ENCODE peak calls at places on chromosomes 5 and 9, in five cellular contexts. E is uterus; V is IMR-90; L is naive thymus-derived CD4-positive, alpha-beta T cell; P is HCT116. K is an unnamed sample.

GRCh38 chr9:114117614-114117995 is 18.5 kb upstream of the KIF12 start:
- DNase-seq in P (no peak), E (no peak), V (no peak), L (no peak), K (no peak)

GRCh38 chr5:17149786-17150185 is 67.6 kb upstream of the BASP1 start:
- DNase-seq in P (no peak), V (no peak), L (no peak), E (no peak), K (no peak)

GRCh38 chr9:97900738-97901565 is 21.3 kb downstream of the TRMO start:
- DNase-seq in E (no peak), V (peak; percentile 55), P (peak; percentile 27), L (peak; percentile 43), K (no peak)

GRCh38 chr5:34676409-34676808 is 20.3 kb downstream of the RAI14 start:
- DNase-seq in E (no peak), L (no peak), V (peak; percentile 50), P (no peak), K (no peak)

GRCh38 chr5:17190242-17190778 is 27.1 kb upstream of the BASP1 start:
- DNase-seq in E (peak; percentile 26), P (peak; percentile 46), L (peak; percentile 10), V (peak; percentile 84), K (no peak)

GRCh38 chr5:126004636-126005035 is 418.6 kb upstream of the GRAMD2B start:
- DNase-seq in V (no peak), E (no peak), L (no peak), P (no peak), K (no peak)

GRCh38 chr5:115097236-115097635 is 72.5 kb downstream of the TRIM36 start:
- DNase-seq in E (no peak), P (no peak), V (no peak), L (no peak), K (no peak)

GRCh38 chr5:173717959-173718358 is 101.5 kb upstream of the BOD1 start:
- DNase-seq in L (no peak), V (no peak), P (no peak), E (no peak), K (no peak)

GRCh38 chr5:134252671-134253070 is 26.8 kb upstream of the PPP2CA start:
- DNase-seq in V (peak; percentile 96), P (peak; percentile 74), E (no peak), L (no peak), K (no peak)

GRCh38 chr5:177372910-177373309 is 11.3 kb upstream of the SLC34A1 start:
- DNase-seq in V (no peak), L (no peak), P (no peak), E (no peak), K (no peak)

GRCh38 chr9:117046666-117047327 is 359.7 kb downstream of the TRIM32 start:
- DNase-seq in P (no peak), E (no peak), V (no peak), L (no peak), K (no peak)

GRCh38 chr9:17216011-17216410 is 81.2 kb downstream of the CNTLN start:
- DNase-seq in L (no peak), P (no peak), E (no peak), V (no peak), K (no peak)

GRCh38 chr9:129164246-129164930 is 13.7 kb downstream of the IER5L start:
- DNase-seq in P (no peak), L (no peak), V (peak; percentile 53), E (peak; percentile 76), K (peak; percentile 28)

GRCh38 chr5:891837-892389 is 688 bp downstream of the BRD9 start:
- DNase-seq in E (no peak), L (no peak), P (no peak), V (peak; percentile 17), K (no peak)

GRCh38 chr5:171428168-171428658 is 8.8 kb downstream of the FGF18 start:
- DNase-seq in L (no peak), P (no peak), V (no peak), E (peak; percentile 2), K (no peak)

GRCh38 chr5:109654455-109654854 is 35.3 kb upstream of the MAN2A1 start:
- DNase-seq in V (no peak), L (no peak), P (no peak), E (no peak), K (no peak)

GRCh38 chr9:16950051-16950450 is 79.6 kb upstream of the BNC2 start:
- DNase-seq in V (no peak), E (no peak), L (no peak), P (no peak), K (no peak)

GRCh38 chr5:107026098-107026497 is 644.6 kb downstream of the EFNA5 start:
- DNase-seq in E (no peak), V (no peak), P (no peak), L (no peak), K (no peak)

GRCh38 chr5:106639488-106639887 is 1031.2 kb downstream of the EFNA5 start:
- DNase-seq in P (no peak), L (no peak), V (no peak), E (no peak), K (no peak)

GRCh38 chr9:14030350-14030823 is 283.6 kb downstream of the NFIB start:
- DNase-seq in L (no peak), E (no peak), P (no peak), V (peak; percentile 66), K (no peak)

GRCh38 chr5:13987843-13988464 is 43.5 kb upstream of the DNAH5 start:
- DNase-seq in E (peak; percentile 25), L (no peak), V (peak; percentile 81), P (peak; percentile 42), K (no peak)

GRCh38 chr5:40743771-40744170 is 12.0 kb downstream of the TTC33 start:
- DNase-seq in E (no peak), L (no peak), V (no peak), P (no peak), K (no peak)

GRCh38 chr5:8376478-8376877 is 507.5 kb downstream of the MTRR start:
- DNase-seq in V (no peak), P (no peak), L (no peak), E (no peak), K (no peak)

GRCh38 chr9:12801663-12802062 is 26.8 kb downstream of the LURAP1L start:
- DNase-seq in L (no peak), E (no peak), P (no peak), V (no peak), K (no peak)

GRCh38 chr5:175689147-175689991 is 31.5 kb downstream of the HRH2 start:
- DNase-seq in L (no peak), P (no peak), V (no peak), E (no peak), K (no peak)

GRCh38 chr9:8287970-8288369 is 488.4 kb upstream of the DMAC1 start:
- DNase-seq in E (no peak), L (no peak), V (no peak), P (no peak), K (no peak)

GRCh38 chr5:154477382-154478223 is 424 bp downstream of the HAND1 start:
- DNase-seq in E (no peak), P (no peak), V (peak; percentile 1), L (no peak), K (no peak)

GRCh38 chr9:121744002-121744686 is 92.7 kb downstream of the DAB2IP start:
- DNase-seq in L (peak; percentile 48), V (peak; percentile 43), E (no peak), P (no peak), K (peak; percentile 75)

GRCh38 chr5:14082523-14082922 is 60.6 kb upstream of the TRIO start:
- DNase-seq in V (no peak), L (no peak), E (no peak), P (no peak), K (no peak)

GRCh38 chr5:142600611-142601360 is 85.1 kb downstream of the FGF1 start:
- DNase-seq in P (no peak), V (peak; percentile 91), L (no peak), E (peak; percentile 45), K (peak; percentile 80)

GRCh38 chr5:90533794-90534193 is 4.4 kb upstream of the LYSMD3 start:
- DNase-seq in L (no peak), V (no peak), E (no peak), P (no peak), K (no peak)

GRCh38 chr5:133251296-133252132 is 199.7 kb downstream of the HSPA4 start:
- DNase-seq in E (no peak), L (no peak), V (no peak), P (no peak), K (no peak)

DNA sequence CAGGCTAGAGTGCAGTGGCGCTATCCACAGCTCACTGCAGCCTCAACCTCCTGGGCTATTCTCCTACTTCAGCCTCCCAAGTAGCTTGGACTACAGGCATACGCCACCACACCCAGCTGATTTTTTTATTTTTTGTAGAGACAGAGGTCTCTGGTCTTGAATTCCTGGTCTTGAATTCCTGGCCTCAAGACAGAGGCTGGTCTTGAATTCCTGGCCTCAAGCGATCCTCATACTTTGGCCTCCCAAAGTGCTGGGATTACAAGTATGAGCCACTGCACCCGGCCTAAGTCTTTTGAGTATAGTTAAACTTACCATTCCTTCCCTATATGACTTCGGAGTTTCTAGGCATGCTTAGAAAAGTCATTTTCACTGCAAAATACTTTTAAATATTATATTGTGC is 29.4 kb downstream of the ECPAS start:
- DNase-seq in E (no peak), P (no peak), L (no peak), V (no peak), K (no peak)
- H3K4me1 ChIP-seq in E (no peaks in the 10 kb centered on the region), P (peaks cover 4% of the 10 kb centered on the region), L (no peaks in the 10 kb centered on the region), V (peaks cover 6% of the 10 kb centered on the region), K (peaks cover 57% of the 10 kb centered on the region)

GRCh38 chr9:131629827-131630205 is 84.5 kb downstream of the PRRT1B start:
- DNase-seq in P (no peak), E (no peak), V (no peak), L (no peak), K (no peak)

GRCh38 chr9:131630206-131630831 is 85.0 kb downstream of the PRRT1B start:
- DNase-seq in P (no peak), E (no peak), L (no peak), V (no peak), K (no peak)

GRCh38 chr9:131633491-131634031 is 88.2 kb downstream of the PRRT1B start:
- DNase-seq in V (no peak), P (no peak), E (no peak), L (no peak), K (no peak)

GRCh38 chr9:131628821-131629197 is 83.5 kb downstream of the PRRT1B start:
- DNase-seq in P (no peak), L (no peak), V (no peak), E (no peak), K (no peak)

GRCh38 chr9:131631254-131631653 is 85.9 kb downstream of the PRRT1B start:
- DNase-seq in L (no peak), V (no peak), E (no peak), P (no peak), K (no peak)
- H3K4me1 ChIP-seq in L (peaks cover 50% of the 10 kb centered on the region), V (peaks cover 17% of the 10 kb centered on the region), E (no peaks in the 10 kb centered on the region), P (peaks cover 17% of the 10 kb centered on the region), K (peaks cover 40% of the 10 kb centered on the region)

DNA sequence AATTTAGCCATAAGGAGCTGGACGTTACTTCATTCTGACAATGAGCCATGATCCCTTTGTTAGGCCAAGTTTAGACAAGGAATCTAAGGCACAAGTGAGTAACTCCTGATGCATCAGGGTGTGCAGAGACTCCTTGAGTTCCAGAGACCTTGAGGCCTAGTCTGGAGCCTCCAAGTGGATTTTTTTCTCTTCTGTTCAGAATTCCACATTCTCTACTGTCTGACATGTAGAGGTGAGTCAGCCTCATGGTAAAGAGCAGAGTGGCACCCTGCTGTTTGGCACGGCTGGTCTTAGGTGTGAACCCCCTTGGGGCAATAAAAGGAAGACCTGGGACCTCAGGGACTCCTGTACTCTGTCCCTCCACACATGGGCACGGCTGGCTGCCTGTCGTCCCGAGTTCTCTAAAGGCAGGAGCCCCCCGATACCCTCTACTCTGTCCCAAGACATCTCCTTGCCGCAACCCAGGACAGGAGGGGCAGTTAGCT is 22.0 kb upstream of the TGFBI start:
- DNase-seq in E (no peak), V (peak; percentile 97), L (no peak), P (peak; percentile 36), K (no peak)
- H3K4me1 ChIP-seq in E (no peaks in the 10 kb centered on the region), V (peaks cover 24% of the 10 kb centered on the region), L (no peaks in the 10 kb centered on the region), P (peaks cover 27% of the 10 kb centered on the region), K (peaks cover 18% of the 10 kb centered on the region)

GRCh38 chr9:89471390-89471789 is 26.5 kb downstream of the SEMA4D start:
- DNase-seq in E (no peak), V (no peak), P (no peak), L (no peak), K (no peak)
- H3K4me1 ChIP-seq in E (no peaks in the 10 kb centered on the region), V (peaks cover 23% of the 10 kb centered on the region), P (no peaks in the 10 kb centered on the region), L (peaks cover 91% of the 10 kb centered on the region), K (peaks cover under 1% of the 10 kb centered on the region)

K was measured in heart right ventricle.